ENCODE peak calls at places on chromosomes 12 and 14, in four cellular contexts. One of them, this sample, is unnamed.

GRCh38 chr12:105177208-105177607 is 58.8 kb downstream of the APPL2 start:
- DNase-seq in astrocyte of the spinal cord: no peak
- DNase-seq in CD4-positive, alpha-beta T cell: no peak
- DNase-seq in endothelial cell: no peak
- DNase-seq in this sample: no peak

GRCh38 chr12:29222200-29222599 is 73.1 kb downstream of the FAR2 start:
- DNase-seq in astrocyte of the spinal cord: no peak
- DNase-seq in CD4-positive, alpha-beta T cell: no peak
- DNase-seq in endothelial cell: no peak
- DNase-seq in this sample: no peak

GRCh38 chr12:95220726-95221125 is 3.1 kb downstream of the VEZT start:
- DNase-seq in endothelial cell: no peak
- DNase-seq in CD4-positive, alpha-beta T cell: no peak
- DNase-seq in astrocyte of the spinal cord: no peak
- DNase-seq in this sample: no peak

GRCh38 chr12:75705749-75706719 is 194.6 kb upstream of the KRR1 start:
- DNase-seq in endothelial cell: peak
- DNase-seq in CD4-positive, alpha-beta T cell: no peak
- DNase-seq in astrocyte of the spinal cord: peak
- DNase-seq in this sample: no peak

GRCh38 chr14:23028800-23029199 is 5.9 kb downstream of the PSMB5 start:
- DNase-seq in endothelial cell: no peak
- DNase-seq in astrocyte of the spinal cord: no peak
- DNase-seq in CD4-positive, alpha-beta T cell: peak
- DNase-seq in this sample: no peak

GRCh38 chr14:89504602-89505320 is 87.7 kb upstream of the FOXN3 start:
- DNase-seq in endothelial cell: no peak
- DNase-seq in CD4-positive, alpha-beta T cell: no peak
- DNase-seq in astrocyte of the spinal cord: peak
- DNase-seq in this sample: no peak

GRCh38 chr12:45336762-45337596 is 121.1 kb downstream of the ANO6 start:
- DNase-seq in endothelial cell: no peak
- DNase-seq in astrocyte of the spinal cord: peak
- DNase-seq in CD4-positive, alpha-beta T cell: no peak
- DNase-seq in this sample: no peak

GRCh38 chr12:89370850-89371249 is 18.5 kb upstream of the DUSP6 start:
- DNase-seq in CD4-positive, alpha-beta T cell: no peak
- DNase-seq in endothelial cell: no peak
- DNase-seq in astrocyte of the spinal cord: peak
- DNase-seq in this sample: no peak

GRCh38 chr14:99601301-99601945 is 2.6 kb downstream of the CCDC85C start:
- DNase-seq in astrocyte of the spinal cord: peak
- DNase-seq in endothelial cell: no peak
- DNase-seq in CD4-positive, alpha-beta T cell: no peak
- DNase-seq in this sample: no peak

GRCh38 chr14:21054768-21055145 is 2.9 kb upstream of the RNASE8 start:
- DNase-seq in CD4-positive, alpha-beta T cell: no peak
- DNase-seq in astrocyte of the spinal cord: no peak
- DNase-seq in endothelial cell: no peak
- DNase-seq in this sample: no peak

GRCh38 chr14:61444215-61444768 is 122.9 kb downstream of the PRKCH start:
- DNase-seq in CD4-positive, alpha-beta T cell: peak
- DNase-seq in endothelial cell: no peak
- DNase-seq in astrocyte of the spinal cord: no peak
- DNase-seq in this sample: no peak

GRCh38 chr12:51760231-51760630 is 88.3 kb downstream of the FIGNL2 start:
- DNase-seq in CD4-positive, alpha-beta T cell: no peak
- DNase-seq in endothelial cell: no peak
- DNase-seq in astrocyte of the spinal cord: no peak
- DNase-seq in this sample: no peak

GRCh38 chr12:94266796-94267529 is 118.6 kb downstream of the PLXNC1 start:
- DNase-seq in astrocyte of the spinal cord: peak
- DNase-seq in endothelial cell: no peak
- DNase-seq in CD4-positive, alpha-beta T cell: no peak
- DNase-seq in this sample: no peak

GRCh38 chr14:80764496-80764895 is 177.0 kb downstream of the CEP128 start:
- DNase-seq in CD4-positive, alpha-beta T cell: no peak
- DNase-seq in astrocyte of the spinal cord: peak
- DNase-seq in endothelial cell: no peak
- DNase-seq in this sample: no peak

GRCh38 chr12:95623554-95624170 is 72.4 kb upstream of the USP44 start:
- DNase-seq in endothelial cell: peak
- DNase-seq in CD4-positive, alpha-beta T cell: no peak
- DNase-seq in astrocyte of the spinal cord: peak
- DNase-seq in this sample: peak

GRCh38 chr14:66508547-66508845 is 549 bp downstream of the GPHN start:
- DNase-seq in astrocyte of the spinal cord: no peak
- DNase-seq in endothelial cell: no peak
- DNase-seq in CD4-positive, alpha-beta T cell: no peak
- DNase-seq in this sample: no peak

GRCh38 chr14:65225299-65226159 is 123.2 kb upstream of the MAX start:
- DNase-seq in endothelial cell: no peak
- DNase-seq in CD4-positive, alpha-beta T cell: no peak
- DNase-seq in astrocyte of the spinal cord: no peak
- DNase-seq in this sample: no peak

GRCh38 chr14:69643430-69644200 is 32.2 kb downstream of the SUSD6 start:
- DNase-seq in astrocyte of the spinal cord: peak
- DNase-seq in endothelial cell: no peak
- DNase-seq in CD4-positive, alpha-beta T cell: peak
- DNase-seq in this sample: no peak

GRCh38 chr14:72094844-72095582 is 162.8 kb downstream of the RGS6 start:
- DNase-seq in endothelial cell: no peak
- DNase-seq in CD4-positive, alpha-beta T cell: no peak
- DNase-seq in astrocyte of the spinal cord: no peak
- DNase-seq in this sample: no peak

GRCh38 chr14:99675381-99675835 is 8.7 kb upstream of the CYP46A1 start:
- DNase-seq in astrocyte of the spinal cord: no peak
- DNase-seq in CD4-positive, alpha-beta T cell: no peak
- DNase-seq in endothelial cell: no peak
- DNase-seq in this sample: no peak

GRCh38 chr14:30876692-30877091 is 2.3 kb downstream of the COCH start:
- DNase-seq in CD4-positive, alpha-beta T cell: no peak
- DNase-seq in astrocyte of the spinal cord: no peak
- DNase-seq in endothelial cell: no peak
- DNase-seq in this sample: no peak

GRCh38 chr14:87629788-87630187 is 363.2 kb downstream of the GALC start:
- DNase-seq in astrocyte of the spinal cord: no peak
- DNase-seq in CD4-positive, alpha-beta T cell: no peak
- DNase-seq in endothelial cell: no peak
- DNase-seq in this sample: no peak

GRCh38 chr12:99619389-99620158 is 28.0 kb upstream of the GARIN6 start:
- DNase-seq in astrocyte of the spinal cord: peak
- DNase-seq in endothelial cell: no peak
- DNase-seq in CD4-positive, alpha-beta T cell: no peak
- DNase-seq in this sample: no peak

GRCh38 chr12:77686760-77687159 is 143.9 kb upstream of the NAV3 start:
- DNase-seq in astrocyte of the spinal cord: peak
- DNase-seq in CD4-positive, alpha-beta T cell: no peak
- DNase-seq in endothelial cell: no peak
- DNase-seq in this sample: no peak

GRCh38 chr12:120350576-120351350 is 18.2 kb downstream of the MSI1 start:
- DNase-seq in CD4-positive, alpha-beta T cell: no peak
- DNase-seq in astrocyte of the spinal cord: no peak
- DNase-seq in endothelial cell: no peak
- DNase-seq in this sample: no peak

GRCh38 chr12:121791671-121792496 is 1.6 kb downstream of the RHOF start:
- DNase-seq in CD4-positive, alpha-beta T cell: no peak
- DNase-seq in endothelial cell: no peak
- DNase-seq in astrocyte of the spinal cord: no peak
- DNase-seq in this sample: no peak

GRCh38 chr14:96579855-96580254 is 77.7 kb downstream of the PAPOLA start:
- DNase-seq in CD4-positive, alpha-beta T cell: no peak
- DNase-seq in astrocyte of the spinal cord: no peak
- DNase-seq in endothelial cell: no peak
- DNase-seq in this sample: no peak

GRCh38 chr14:75050852-75051555 is at the start of gene MLH3:
- DNase-seq in CD4-positive, alpha-beta T cell: peak
- DNase-seq in astrocyte of the spinal cord: peak
- DNase-seq in endothelial cell: peak
- DNase-seq in this sample: peak

GRCh38 chr12:2681426-2682205 is 113.2 kb upstream of the FKBP4 start:
- DNase-seq in CD4-positive, alpha-beta T cell: no peak
- DNase-seq in astrocyte of the spinal cord: no peak
- DNase-seq in endothelial cell: no peak
- DNase-seq in this sample: no peak

GRCh38 chr12:93714382-93714781 is 37.2 kb downstream of the CRADD start:
- DNase-seq in endothelial cell: no peak
- DNase-seq in CD4-positive, alpha-beta T cell: no peak
- DNase-seq in astrocyte of the spinal cord: no peak
- DNase-seq in this sample: no peak

GRCh38 chr12:132771126-132771838 is 9.7 kb upstream of the ANKLE2 start:
- DNase-seq in endothelial cell: no peak
- DNase-seq in CD4-positive, alpha-beta T cell: peak
- DNase-seq in astrocyte of the spinal cord: no peak
- DNase-seq in this sample: no peak

GRCh38 chr14:54189358-54190354 is 207.2 kb upstream of the CDKN3 start:
- DNase-seq in astrocyte of the spinal cord: peak
- DNase-seq in CD4-positive, alpha-beta T cell: no peak
- DNase-seq in endothelial cell: no peak
- DNase-seq in this sample: no peak

GRCh38 chr14:71117839-71118743 is 210.8 kb downstream of the PCNX1 start:
- DNase-seq in CD4-positive, alpha-beta T cell: no peak
- DNase-seq in endothelial cell: no peak
- DNase-seq in astrocyte of the spinal cord: peak
- DNase-seq in this sample: no peak

GRCh38 chr12:26612203-26612602 is 220.8 kb downstream of the ITPR2 start:
- DNase-seq in endothelial cell: no peak
- DNase-seq in astrocyte of the spinal cord: no peak
- DNase-seq in CD4-positive, alpha-beta T cell: no peak
- DNase-seq in this sample: no peak

GRCh38 chr12:26610774-26611173 is 222.2 kb downstream of the ITPR2 start:
- DNase-seq in astrocyte of the spinal cord: no peak
- DNase-seq in CD4-positive, alpha-beta T cell: no peak
- DNase-seq in endothelial cell: no peak
- DNase-seq in this sample: no peak

GRCh38 chr12:26611598-26611997 is 221.4 kb downstream of the ITPR2 start:
- DNase-seq in endothelial cell: no peak
- DNase-seq in astrocyte of the spinal cord: no peak
- DNase-seq in CD4-positive, alpha-beta T cell: no peak
- DNase-seq in this sample: no peak

GRCh38 chr12:26617513-26617912 is 215.5 kb downstream of the ITPR2 start:
- DNase-seq in CD4-positive, alpha-beta T cell: no peak
- DNase-seq in astrocyte of the spinal cord: no peak
- DNase-seq in endothelial cell: no peak
- DNase-seq in this sample: no peak

GRCh38 chr12:26614217-26614616 is 218.8 kb downstream of the ITPR2 start:
- DNase-seq in endothelial cell: peak
- DNase-seq in astrocyte of the spinal cord: no peak
- DNase-seq in CD4-positive, alpha-beta T cell: no peak
- DNase-seq in this sample: no peak
- TF ChIP-seq CTCF in endothelial cell: peak
- TF ChIP-seq CTCF in astrocyte of the spinal cord: peak
- TF ChIP-seq CTCF in CD4-positive, alpha-beta T cell: peak
- TF ChIP-seq CTCF in this sample: peak

GRCh38 chr12:124732275-124733075 is 131.2 kb downstream of the SCARB1 start:
- DNase-seq in astrocyte of the spinal cord: no peak
- DNase-seq in endothelial cell: no peak
- DNase-seq in CD4-positive, alpha-beta T cell: no peak
- DNase-seq in this sample: no peak

GRCh38 chr12:124733086-124733485 is 130.6 kb downstream of the SCARB1 start:
- DNase-seq in CD4-positive, alpha-beta T cell: no peak
- DNase-seq in astrocyte of the spinal cord: no peak
- DNase-seq in endothelial cell: no peak
- DNase-seq in this sample: no peak

GRCh38 chr12:124731869-124732268 is 131.8 kb downstream of the SCARB1 start:
- DNase-seq in endothelial cell: no peak
- DNase-seq in CD4-positive, alpha-beta T cell: no peak
- DNase-seq in astrocyte of the spinal cord: no peak
- DNase-seq in this sample: no peak

GRCh38 chr12:124736115-124737039 is 127.3 kb downstream of the SCARB1 start:
- DNase-seq in CD4-positive, alpha-beta T cell: peak
- DNase-seq in astrocyte of the spinal cord: no peak
- DNase-seq in endothelial cell: no peak
- DNase-seq in this sample: no peak

GRCh38 chr12:124734224-124734788 is 129.4 kb downstream of the SCARB1 start:
- DNase-seq in endothelial cell: peak
- DNase-seq in CD4-positive, alpha-beta T cell: no peak
- DNase-seq in astrocyte of the spinal cord: no peak
- DNase-seq in this sample: no peak
- TF ChIP-seq CTCF in endothelial cell: no peak
- TF ChIP-seq CTCF in CD4-positive, alpha-beta T cell: no peak
- TF ChIP-seq CTCF in astrocyte of the spinal cord: no peak
- TF ChIP-seq CTCF in this sample: peak

GRCh38 chr14:93331375-93332031 is 1.3 kb downstream of the BTBD7 start:
- DNase-seq in CD4-positive, alpha-beta T cell: no peak
- DNase-seq in astrocyte of the spinal cord: no peak
- DNase-seq in endothelial cell: peak
- DNase-seq in this sample: no peak

GRCh38 chr14:93332853-93333630 is at the start of gene BTBD7:
- DNase-seq in CD4-positive, alpha-beta T cell: peak
- DNase-seq in astrocyte of the spinal cord: peak
- DNase-seq in endothelial cell: peak
- DNase-seq in this sample: peak

GRCh38 chr14:93330609-93331000 is 2.2 kb downstream of the BTBD7 start:
- DNase-seq in endothelial cell: no peak
- DNase-seq in CD4-positive, alpha-beta T cell: no peak
- DNase-seq in astrocyte of the spinal cord: no peak
- DNase-seq in this sample: no peak

GRCh38 chr14:93333631-93334095 is 827 bp upstream of the BTBD7 start:
- DNase-seq in astrocyte of the spinal cord: peak
- DNase-seq in CD4-positive, alpha-beta T cell: no peak
- DNase-seq in endothelial cell: no peak
- DNase-seq in this sample: no peak

DNA sequence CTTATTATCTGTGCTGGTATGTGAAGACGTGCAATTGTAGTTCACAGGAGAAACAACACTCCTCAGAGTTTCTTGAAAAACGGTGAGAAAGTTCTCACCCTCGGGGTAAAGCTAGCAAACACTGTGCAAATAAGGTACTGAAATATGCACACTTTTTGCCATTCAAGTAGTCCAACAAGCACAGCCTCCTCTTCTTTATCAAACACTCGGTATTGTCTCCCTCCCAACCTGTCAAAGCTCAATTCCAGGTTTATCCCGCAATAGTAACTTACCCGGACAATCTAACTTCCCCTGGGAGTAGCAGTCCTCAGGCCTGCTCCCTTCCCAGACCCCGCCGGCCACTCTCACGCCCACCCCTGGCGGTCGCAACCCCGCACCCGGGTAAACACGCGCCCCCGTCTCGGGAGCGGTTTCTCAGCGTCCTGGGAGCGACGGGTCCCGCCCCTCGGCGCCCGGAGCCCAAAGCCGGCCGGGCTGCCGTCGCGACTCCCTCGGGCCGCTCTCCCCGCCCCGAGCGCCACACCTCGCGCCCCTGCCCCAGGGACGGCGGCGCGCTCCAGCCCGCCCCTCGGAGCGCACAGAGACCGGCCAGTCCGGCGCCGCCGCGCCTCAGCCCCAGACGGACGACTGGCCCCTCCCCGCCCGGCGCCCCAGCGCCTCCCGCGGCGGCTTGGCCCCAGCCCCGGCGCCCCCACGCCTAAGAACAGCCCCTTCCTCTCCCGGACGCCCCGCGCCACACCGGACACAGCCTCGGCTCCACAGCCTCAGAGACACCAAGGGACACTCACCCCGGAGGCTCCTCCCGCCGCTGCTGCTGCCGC is 594 bp downstream of the BTBD7 start:
- DNase-seq in endothelial cell: peak
- DNase-seq in CD4-positive, alpha-beta T cell: no peak
- DNase-seq in astrocyte of the spinal cord: peak
- DNase-seq in this sample: peak
- TF ChIP-seq CTCF in endothelial cell: no peak
- TF ChIP-seq CTCF in CD4-positive, alpha-beta T cell: no peak
- TF ChIP-seq CTCF in astrocyte of the spinal cord: no peak
- TF ChIP-seq CTCF in this sample: peak

GRCh38 chr14:67704484-67705089 is 2.9 kb downstream of the RDH12 start:
- DNase-seq in CD4-positive, alpha-beta T cell: no peak
- DNase-seq in astrocyte of the spinal cord: peak
- DNase-seq in endothelial cell: peak
- DNase-seq in this sample: no peak
- TF ChIP-seq CTCF in CD4-positive, alpha-beta T cell: peak
- TF ChIP-seq CTCF in astrocyte of the spinal cord: peak
- TF ChIP-seq CTCF in endothelial cell: no peak
- TF ChIP-seq CTCF in this sample: peak